ENCODE peak calls at places on chromosomes 4 and X, in seven cellular contexts. One of them, this sample, is unnamed.
A peak's percentile ranks its signal among the peaks of the same experiment; 100 is the strongest.

GRCh38 chr4:86448891-86449290 is 89.0 kb upstream of the MAPK10 start:
- DNase-seq in GM06990: no peak
- DNase-seq in GM23248: no peak
- DNase-seq in cardiac fibroblast: no peak
- DNase-seq in K562: no peak
- DNase-seq in fibroblast of mammary gland: no peak
- DNase-seq in tibial nerve: no peak
- DNase-seq in this sample: no peak

GRCh38 chr4:83219344-83219990 is 65.1 kb downstream of the COQ2 start:
- DNase-seq in tibial nerve: no peak
- DNase-seq in fibroblast of mammary gland: peak; percentile 15
- DNase-seq in GM23248: peak; percentile 31
- DNase-seq in cardiac fibroblast: no peak
- DNase-seq in GM06990: peak; percentile 54
- DNase-seq in K562: no peak
- DNase-seq in this sample: peak; percentile 80

GRCh38 chrX:118655561-118656246 is 71.7 kb upstream of the IL13RA1 start:
- DNase-seq in K562: no peak
- DNase-seq in cardiac fibroblast: peak; percentile 27
- DNase-seq in fibroblast of mammary gland: peak; percentile 61
- DNase-seq in GM23248: peak; percentile 74
- DNase-seq in tibial nerve: no peak
- DNase-seq in GM06990: no peak
- DNase-seq in this sample: peak; percentile 57

GRCh38 chr4:7739918-7740865 is 199.5 kb downstream of the AFAP1 start:
- DNase-seq in fibroblast of mammary gland: no peak
- DNase-seq in GM06990: no peak
- DNase-seq in cardiac fibroblast: no peak
- DNase-seq in tibial nerve: no peak
- DNase-seq in K562: no peak
- DNase-seq in GM23248: no peak
- DNase-seq in this sample: no peak

GRCh38 chr4:8308144-8308543 is 38.6 kb downstream of the HTRA3 start:
- DNase-seq in cardiac fibroblast: no peak
- DNase-seq in GM06990: no peak
- DNase-seq in fibroblast of mammary gland: no peak
- DNase-seq in GM23248: no peak
- DNase-seq in K562: no peak
- DNase-seq in tibial nerve: no peak
- DNase-seq in this sample: no peak

GRCh38 chr4:121898150-121898549 is 27.9 kb upstream of the BBS7 start:
- DNase-seq in GM06990: no peak
- DNase-seq in cardiac fibroblast: no peak
- DNase-seq in fibroblast of mammary gland: no peak
- DNase-seq in tibial nerve: no peak
- DNase-seq in GM23248: no peak
- DNase-seq in K562: no peak
- DNase-seq in this sample: no peak

GRCh38 chr4:187578103-187578502 is 417.5 kb upstream of the ZFP42 start:
- DNase-seq in cardiac fibroblast: no peak
- DNase-seq in GM23248: no peak
- DNase-seq in GM06990: no peak
- DNase-seq in tibial nerve: no peak
- DNase-seq in K562: no peak
- DNase-seq in fibroblast of mammary gland: no peak
- DNase-seq in this sample: peak; percentile 14

GRCh38 chr4:129623233-129623632 is 527.3 kb downstream of the C4orf33 start:
- DNase-seq in GM23248: no peak
- DNase-seq in GM06990: no peak
- DNase-seq in fibroblast of mammary gland: no peak
- DNase-seq in cardiac fibroblast: no peak
- DNase-seq in tibial nerve: no peak
- DNase-seq in K562: no peak
- DNase-seq in this sample: no peak

GRCh38 chrX:1597345-1598020 is 6.1 kb downstream of the AKAP17A start:
- DNase-seq in cardiac fibroblast: no peak
- DNase-seq in GM23248: no peak
- DNase-seq in fibroblast of mammary gland: no peak
- DNase-seq in GM06990: no peak
- DNase-seq in K562: no peak
- DNase-seq in tibial nerve: no peak
- DNase-seq in this sample: no peak

GRCh38 chr4:184371390-184371787 is 103.0 kb downstream of the IRF2 start:
- DNase-seq in cardiac fibroblast: no peak
- DNase-seq in tibial nerve: no peak
- DNase-seq in GM23248: no peak
- DNase-seq in fibroblast of mammary gland: no peak
- DNase-seq in GM06990: no peak
- DNase-seq in K562: no peak
- DNase-seq in this sample: no peak

GRCh38 chrX:84155938-84156337 is 32.1 kb downstream of the RPS6KA6 start:
- DNase-seq in tibial nerve: no peak
- DNase-seq in GM06990: no peak
- DNase-seq in GM23248: peak; percentile 47
- DNase-seq in cardiac fibroblast: no peak
- DNase-seq in K562: no peak
- DNase-seq in fibroblast of mammary gland: peak; percentile 68
- DNase-seq in this sample: no peak

GRCh38 chr4:30256105-30256828 is 463.9 kb upstream of the PCDH7 start:
- DNase-seq in fibroblast of mammary gland: no peak
- DNase-seq in cardiac fibroblast: no peak
- DNase-seq in K562: no peak
- DNase-seq in GM06990: no peak
- DNase-seq in GM23248: no peak
- DNase-seq in tibial nerve: no peak
- DNase-seq in this sample: no peak

GRCh38 chrX:15151267-15152196 is 118.4 kb downstream of the ASB9 start:
- DNase-seq in GM23248: peak; percentile 2
- DNase-seq in fibroblast of mammary gland: no peak
- DNase-seq in tibial nerve: no peak
- DNase-seq in GM06990: peak; percentile 52
- DNase-seq in K562: no peak
- DNase-seq in cardiac fibroblast: no peak
- DNase-seq in this sample: no peak

GRCh38 chrX:15838017-15838416 is 16.6 kb downstream of the AP1S2 start:
- DNase-seq in GM06990: no peak
- DNase-seq in K562: peak; percentile 36
- DNase-seq in GM23248: no peak
- DNase-seq in cardiac fibroblast: no peak
- DNase-seq in fibroblast of mammary gland: no peak
- DNase-seq in tibial nerve: no peak
- DNase-seq in this sample: no peak

GRCh38 chrX:85501349-85501748 is 121.9 kb upstream of the POF1B start:
- DNase-seq in GM06990: no peak
- DNase-seq in GM23248: no peak
- DNase-seq in K562: no peak
- DNase-seq in cardiac fibroblast: no peak
- DNase-seq in tibial nerve: no peak
- DNase-seq in fibroblast of mammary gland: no peak
- DNase-seq in this sample: no peak

GRCh38 chrX:11757729-11758399 is at the start of gene MSL3:
- DNase-seq in fibroblast of mammary gland: peak; percentile 63
- DNase-seq in tibial nerve: peak; percentile 7
- DNase-seq in cardiac fibroblast: peak; percentile 73
- DNase-seq in GM06990: peak; percentile 78
- DNase-seq in GM23248: peak; percentile 86
- DNase-seq in K562: peak; percentile 83
- DNase-seq in this sample: peak; percentile 69

GRCh38 chr4:92104506-92104905 is 199.3 kb upstream of the GRID2 start:
- DNase-seq in K562: no peak
- DNase-seq in GM23248: no peak
- DNase-seq in cardiac fibroblast: peak; percentile 26
- DNase-seq in GM06990: no peak
- DNase-seq in fibroblast of mammary gland: no peak
- DNase-seq in tibial nerve: no peak
- DNase-seq in this sample: no peak

GRCh38 chr4:101682946-101683345 is 107.6 kb upstream of the BANK1 start:
- DNase-seq in cardiac fibroblast: no peak
- DNase-seq in GM06990: no peak
- DNase-seq in tibial nerve: no peak
- DNase-seq in fibroblast of mammary gland: no peak
- DNase-seq in GM23248: no peak
- DNase-seq in K562: no peak
- DNase-seq in this sample: no peak

GRCh38 chrX:19629541-19629940 is 114.2 kb upstream of the MAP3K15 start:
- DNase-seq in GM06990: no peak
- DNase-seq in GM23248: no peak
- DNase-seq in fibroblast of mammary gland: no peak
- DNase-seq in cardiac fibroblast: no peak
- DNase-seq in tibial nerve: no peak
- DNase-seq in K562: no peak
- DNase-seq in this sample: no peak

GRCh38 chrX:19630228-19630627 is 114.9 kb upstream of the MAP3K15 start:
- DNase-seq in fibroblast of mammary gland: no peak
- DNase-seq in cardiac fibroblast: no peak
- DNase-seq in GM06990: peak; percentile 23
- DNase-seq in tibial nerve: no peak
- DNase-seq in GM23248: no peak
- DNase-seq in K562: no peak
- DNase-seq in this sample: no peak

GRCh38 chrX:19628006-19628575 is 112.8 kb upstream of the MAP3K15 start:
- DNase-seq in cardiac fibroblast: no peak
- DNase-seq in fibroblast of mammary gland: no peak
- DNase-seq in GM06990: no peak
- DNase-seq in GM23248: peak; percentile 10
- DNase-seq in tibial nerve: no peak
- DNase-seq in K562: no peak
- DNase-seq in this sample: peak; percentile 58

GRCh38 chrX:19627533-19627932 is 112.2 kb upstream of the MAP3K15 start:
- DNase-seq in fibroblast of mammary gland: peak; percentile 31
- DNase-seq in K562: no peak
- DNase-seq in tibial nerve: no peak
- DNase-seq in cardiac fibroblast: no peak
- DNase-seq in GM23248: peak; percentile 45
- DNase-seq in GM06990: no peak
- DNase-seq in this sample: peak; percentile 13

GRCh38 chrX:19630776-19631707 is 115.7 kb upstream of the MAP3K15 start:
- DNase-seq in K562: no peak
- DNase-seq in cardiac fibroblast: no peak
- DNase-seq in GM23248: no peak
- DNase-seq in fibroblast of mammary gland: no peak
- DNase-seq in tibial nerve: no peak
- DNase-seq in GM06990: no peak
- DNase-seq in this sample: no peak
- H3K4me3 ChIP-seq in K562: no peak overlapping the region
- H3K4me3 ChIP-seq in cardiac fibroblast: no peak overlapping the region
- H3K4me3 ChIP-seq in GM23248: no peak overlapping the region
- H3K4me3 ChIP-seq in fibroblast of mammary gland: no peak overlapping the region
- H3K4me3 ChIP-seq in tibial nerve: no peak overlapping the region
- H3K4me3 ChIP-seq in GM06990: no peak overlapping the region
- H3K4me3 ChIP-seq in this sample: no peak overlapping the region

DNA sequence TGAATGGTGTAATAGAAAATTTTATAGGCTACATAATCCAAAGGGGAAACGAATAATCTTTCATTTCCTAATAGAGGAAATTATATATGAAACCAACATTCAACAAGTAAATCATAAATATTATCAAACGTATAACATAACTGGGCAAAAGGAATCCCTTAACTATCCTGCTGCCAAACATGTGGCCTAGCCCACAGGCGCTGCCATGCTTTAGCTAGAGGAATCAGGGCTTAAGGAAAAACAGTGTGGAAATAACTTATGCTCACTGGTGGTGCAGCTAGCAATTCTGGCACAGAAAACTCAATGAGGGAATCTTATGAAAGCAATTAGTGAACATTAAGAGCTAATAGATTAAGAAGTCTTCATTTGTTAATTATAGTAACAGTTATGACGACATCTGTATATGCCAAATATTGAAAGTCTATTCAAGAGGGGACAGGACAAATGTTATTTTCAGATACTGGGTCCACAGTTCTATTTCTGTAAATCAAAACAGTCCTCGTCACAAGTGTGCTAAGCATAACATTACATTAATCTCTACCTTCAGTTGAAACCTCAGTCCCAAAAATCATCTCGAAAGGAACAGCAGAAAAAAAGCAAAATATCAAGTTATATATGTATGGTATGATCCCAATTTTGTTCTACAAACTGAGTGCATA is 70.5 kb downstream of the APBB2 start:
- DNase-seq in cardiac fibroblast: peak; percentile 58
- DNase-seq in tibial nerve: no peak
- DNase-seq in fibroblast of mammary gland: peak; percentile 52
- DNase-seq in GM06990: no peak
- DNase-seq in GM23248: peak; percentile 71
- DNase-seq in K562: no peak
- DNase-seq in this sample: peak; percentile 83
- H3K4me3 ChIP-seq in cardiac fibroblast: no peak overlapping the region
- H3K4me3 ChIP-seq in tibial nerve: no peak overlapping the region
- H3K4me3 ChIP-seq in fibroblast of mammary gland: peak overlapping the region; percentile 19
- H3K4me3 ChIP-seq in GM06990: no peak overlapping the region
- H3K4me3 ChIP-seq in GM23248: peak overlapping the region; percentile 63
- H3K4me3 ChIP-seq in K562: no peak overlapping the region
- H3K4me3 ChIP-seq in this sample: peak overlapping the region; percentile 35

DNA sequence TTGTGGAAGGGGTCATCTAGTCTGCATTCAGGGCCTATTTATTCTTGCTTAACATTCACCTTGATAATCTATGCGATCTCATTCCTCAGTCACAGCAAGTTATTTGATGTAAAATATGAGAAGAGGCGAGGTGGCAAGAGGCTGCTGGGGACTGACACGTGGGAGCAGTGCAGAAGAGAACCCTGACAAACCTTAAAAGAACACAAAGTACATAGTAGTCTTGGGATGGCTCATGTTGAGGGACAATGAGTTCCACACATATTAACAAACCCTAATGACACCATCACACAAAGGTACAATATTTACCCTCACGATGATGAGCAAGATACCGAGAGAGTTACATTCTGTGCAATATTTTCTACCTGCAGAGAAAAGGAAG is 57.5 kb downstream of the MAML3 start:
- DNase-seq in cardiac fibroblast: no peak
- DNase-seq in GM23248: no peak
- DNase-seq in fibroblast of mammary gland: no peak
- DNase-seq in GM06990: no peak
- DNase-seq in tibial nerve: no peak
- DNase-seq in K562: no peak
- DNase-seq in this sample: no peak
- H3K4me3 ChIP-seq in cardiac fibroblast: no peak overlapping the region
- H3K4me3 ChIP-seq in GM23248: no peak overlapping the region
- H3K4me3 ChIP-seq in fibroblast of mammary gland: no peak overlapping the region
- H3K4me3 ChIP-seq in GM06990: no peak overlapping the region
- H3K4me3 ChIP-seq in tibial nerve: no peak overlapping the region
- H3K4me3 ChIP-seq in K562: no peak overlapping the region
- H3K4me3 ChIP-seq in this sample: no peak overlapping the region

DNA sequence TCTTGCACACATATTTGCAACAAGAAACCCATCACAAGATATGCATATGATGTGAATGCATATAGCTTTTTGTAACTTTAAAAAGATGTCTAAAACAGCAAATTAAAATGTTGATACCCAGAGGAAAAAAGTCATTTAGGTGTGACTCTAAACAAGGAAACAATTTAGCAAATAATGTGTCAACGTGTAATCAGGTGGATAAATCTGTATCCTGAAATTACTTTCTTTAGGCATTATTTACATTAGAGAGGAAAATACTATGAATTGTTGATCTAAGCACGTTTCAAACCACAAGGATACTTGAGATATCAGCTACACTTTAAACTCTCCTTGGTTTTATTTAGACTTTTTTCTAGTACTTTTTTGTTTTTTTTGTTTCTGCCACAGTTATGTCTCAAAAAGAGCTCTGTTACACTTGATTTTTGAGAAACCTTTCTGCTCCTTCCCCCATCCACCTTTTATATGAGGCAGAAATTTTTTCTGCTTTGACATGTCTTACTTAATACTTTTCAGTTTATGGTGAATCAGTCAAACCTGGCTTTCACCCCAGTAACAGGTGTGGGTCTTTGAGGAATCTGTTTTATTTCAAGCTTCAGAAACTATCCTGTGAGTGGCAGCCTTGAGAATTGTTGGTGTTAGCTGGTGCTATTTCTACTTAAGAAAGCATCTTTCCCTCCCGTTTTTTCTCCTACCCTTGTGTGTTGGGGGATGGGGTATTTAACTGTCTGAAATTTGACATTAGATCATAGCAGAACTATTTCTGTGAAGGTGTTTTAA is 1.9 kb downstream of the NPNT start:
- DNase-seq in cardiac fibroblast: no peak
- DNase-seq in fibroblast of mammary gland: no peak
- DNase-seq in tibial nerve: no peak
- DNase-seq in K562: no peak
- DNase-seq in GM23248: no peak
- DNase-seq in GM06990: peak; percentile 18
- DNase-seq in this sample: no peak
- H3K4me3 ChIP-seq in cardiac fibroblast: no peak overlapping the region
- H3K4me3 ChIP-seq in fibroblast of mammary gland: no peak overlapping the region
- H3K4me3 ChIP-seq in tibial nerve: peak overlapping the region; percentile 57
- H3K4me3 ChIP-seq in K562: no peak overlapping the region
- H3K4me3 ChIP-seq in GM23248: no peak overlapping the region
- H3K4me3 ChIP-seq in GM06990: peak overlapping the region; percentile 72
- H3K4me3 ChIP-seq in this sample: no peak overlapping the region

This sample was measured in AG10803.